ENCODE peak calls at places on chromosomes 13 and 19, in five cellular contexts. One of them, this sample, is unnamed.
A peak's percentile ranks its signal among the peaks of the same experiment; 100 is the strongest.

GRCh38 chr13:67148219-67148583 is 81.9 kb downstream of the PCDH9 start:
- DNase-seq in K562: no peak
- DNase-seq in endothelial cell of umbilical vein: peak; percentile 82
- DNase-seq in A549: no peak
- DNase-seq in HepG2: no peak
- DNase-seq in this sample: no peak

GRCh38 chr19:12052571-12053169 is at the start of gene ZNF878:
- DNase-seq in K562: peak; percentile 82
- DNase-seq in endothelial cell of umbilical vein: peak; percentile 63
- DNase-seq in A549: no peak
- DNase-seq in HepG2: peak; percentile 97
- DNase-seq in this sample: peak; percentile 96

GRCh38 chr19:43704002-43704705 is 11.7 kb upstream of the IRGC start:
- DNase-seq in K562: no peak
- DNase-seq in endothelial cell of umbilical vein: no peak
- DNase-seq in A549: peak; percentile 66
- DNase-seq in HepG2: peak; percentile 61
- DNase-seq in this sample: no peak

GRCh38 chr13:64278493-64278892 is 2862.8 kb upstream of the PCDH20 start:
- DNase-seq in K562: no peak
- DNase-seq in endothelial cell of umbilical vein: peak; percentile 67
- DNase-seq in A549: no peak
- DNase-seq in HepG2: no peak
- DNase-seq in this sample: no peak

GRCh38 chr13:20901668-20902437 is 693 bp downstream of the XPO4 start:
- DNase-seq in K562: peak; percentile 16
- DNase-seq in endothelial cell of umbilical vein: peak; percentile 40
- DNase-seq in A549: peak; percentile 42
- DNase-seq in HepG2: peak; percentile 54
- DNase-seq in this sample: peak; percentile 86

GRCh38 chr13:29193083-29193482 is 372.9 kb downstream of the MTUS2 start:
- DNase-seq in K562: no peak
- DNase-seq in endothelial cell of umbilical vein: no peak
- DNase-seq in A549: no peak
- DNase-seq in HepG2: no peak
- DNase-seq in this sample: no peak

GRCh38 chr19:52602931-52603330 is 32.8 kb downstream of the ZNF701 start:
- DNase-seq in K562: no peak
- DNase-seq in endothelial cell of umbilical vein: no peak
- DNase-seq in A549: no peak
- DNase-seq in HepG2: no peak
- DNase-seq in this sample: no peak

GRCh38 chr13:25453966-25454365 is 82.2 kb downstream of the ATP8A2 start:
- DNase-seq in K562: no peak
- DNase-seq in endothelial cell of umbilical vein: no peak
- DNase-seq in A549: no peak
- DNase-seq in HepG2: no peak
- DNase-seq in this sample: no peak

GRCh38 chr19:13920940-13921744 is 15.1 kb downstream of the CC2D1A start:
- DNase-seq in K562: peak; percentile 78
- DNase-seq in endothelial cell of umbilical vein: peak; percentile 34
- DNase-seq in A549: peak; percentile 76
- DNase-seq in HepG2: peak; percentile 57
- DNase-seq in this sample: peak; percentile 80

GRCh38 chr19:56683119-56683518 is 11.6 kb upstream of the ZNF835 start:
- DNase-seq in K562: no peak
- DNase-seq in endothelial cell of umbilical vein: no peak
- DNase-seq in A549: no peak
- DNase-seq in HepG2: no peak
- DNase-seq in this sample: no peak

GRCh38 chr19:55667958-55668357 is 7.1 kb upstream of the EPN1 start:
- DNase-seq in K562: no peak
- DNase-seq in endothelial cell of umbilical vein: no peak
- DNase-seq in A549: no peak
- DNase-seq in HepG2: no peak
- DNase-seq in this sample: no peak
- TF ChIP-seq POLR2A in K562: no peak
- TF ChIP-seq POLR2A in endothelial cell of umbilical vein: no peak
- TF ChIP-seq POLR2A in A549: no peak
- TF ChIP-seq POLR2A in HepG2: peak; percentile 0
- TF ChIP-seq POLR2A in this sample: no peak

GRCh38 chr13:77235456-77236022 is 91.4 kb downstream of the MYCBP2 start:
- DNase-seq in K562: no peak
- DNase-seq in endothelial cell of umbilical vein: no peak
- DNase-seq in A549: no peak
- DNase-seq in HepG2: no peak
- DNase-seq in this sample: no peak

DNA sequence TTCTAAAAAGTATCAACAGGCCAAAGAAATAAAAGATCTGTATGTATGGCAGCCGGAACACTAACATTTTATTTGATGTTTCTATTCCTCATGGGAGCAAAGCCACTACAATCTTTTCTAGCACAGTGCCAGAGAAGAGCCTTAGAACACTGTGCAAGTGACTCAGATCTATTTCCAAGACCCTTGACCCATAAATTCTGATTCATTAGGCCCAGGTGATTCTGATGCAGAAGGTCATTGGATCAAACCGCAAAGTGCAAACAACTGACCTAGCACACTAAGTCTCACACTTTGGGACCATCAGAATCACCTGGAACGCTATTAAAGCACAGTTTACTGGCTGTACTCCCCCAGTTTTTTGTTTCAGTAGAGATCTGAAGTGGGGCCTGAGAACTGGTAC is 87.6 kb downstream of the MYCBP2 start:
- DNase-seq in K562: no peak
- DNase-seq in endothelial cell of umbilical vein: peak; percentile 6
- DNase-seq in A549: no peak
- DNase-seq in HepG2: no peak
- DNase-seq in this sample: no peak
- TF ChIP-seq MYC in K562: no peak
- TF ChIP-seq MYC in endothelial cell of umbilical vein: no peak
- TF ChIP-seq MYC in A549: no peak
- TF ChIP-seq MYC in HepG2: no peak
- TF ChIP-seq MYC in this sample: no peak

GRCh38 chr13:109572389-109572788 is 214.0 kb downstream of the IRS2 start:
- DNase-seq in K562: no peak
- DNase-seq in endothelial cell of umbilical vein: no peak
- DNase-seq in A549: no peak
- DNase-seq in HepG2: no peak
- DNase-seq in this sample: no peak

GRCh38 chr13:109565877-109566276 is 220.5 kb downstream of the IRS2 start:
- DNase-seq in K562: no peak
- DNase-seq in endothelial cell of umbilical vein: no peak
- DNase-seq in A549: no peak
- DNase-seq in HepG2: no peak
- DNase-seq in this sample: no peak

GRCh38 chr13:109567315-109567714 is 219.1 kb downstream of the IRS2 start:
- DNase-seq in K562: no peak
- DNase-seq in endothelial cell of umbilical vein: no peak
- DNase-seq in A549: no peak
- DNase-seq in HepG2: no peak
- DNase-seq in this sample: no peak

GRCh38 chr13:109569938-109570711 is 216.3 kb downstream of the IRS2 start:
- DNase-seq in K562: no peak
- DNase-seq in endothelial cell of umbilical vein: no peak
- DNase-seq in A549: no peak
- DNase-seq in HepG2: no peak
- DNase-seq in this sample: peak; percentile 19

GRCh38 chr13:109568273-109568900 is 218.0 kb downstream of the IRS2 start:
- DNase-seq in K562: no peak
- DNase-seq in endothelial cell of umbilical vein: no peak
- DNase-seq in A549: no peak
- DNase-seq in HepG2: peak; percentile 7
- DNase-seq in this sample: no peak
- TF ChIP-seq POLR2A in K562: no peak
- TF ChIP-seq POLR2A in endothelial cell of umbilical vein: no peak
- TF ChIP-seq POLR2A in A549: no peak
- TF ChIP-seq POLR2A in HepG2: no peak
- TF ChIP-seq POLR2A in this sample: no peak

GRCh38 chr19:45506991-45507863 is at the start of gene VASP:
- DNase-seq in K562: peak; percentile 69
- DNase-seq in endothelial cell of umbilical vein: peak; percentile 78
- DNase-seq in A549: peak; percentile 94
- DNase-seq in HepG2: peak; percentile 73
- DNase-seq in this sample: peak; percentile 91

GRCh38 chr19:45509692-45510015 is 2.4 kb downstream of the VASP start:
- DNase-seq in K562: no peak
- DNase-seq in endothelial cell of umbilical vein: no peak
- DNase-seq in A549: no peak
- DNase-seq in HepG2: no peak
- DNase-seq in this sample: no peak

GRCh38 chr19:45508931-45509691 is 1.8 kb downstream of the VASP start:
- DNase-seq in K562: peak; percentile 65
- DNase-seq in endothelial cell of umbilical vein: peak; percentile 49
- DNase-seq in A549: peak; percentile 81
- DNase-seq in HepG2: peak; percentile 63
- DNase-seq in this sample: peak; percentile 82

GRCh38 chr19:45508681-45508930 is 1.3 kb downstream of the VASP start:
- DNase-seq in K562: no peak
- DNase-seq in endothelial cell of umbilical vein: no peak
- DNase-seq in A549: no peak
- DNase-seq in HepG2: no peak
- DNase-seq in this sample: no peak

GRCh38 chr19:45507864-45508680 is 793 bp downstream of the VASP start:
- DNase-seq in K562: peak; percentile 57
- DNase-seq in endothelial cell of umbilical vein: peak; percentile 24
- DNase-seq in A549: peak; percentile 71
- DNase-seq in HepG2: no peak
- DNase-seq in this sample: peak; percentile 47
- TF ChIP-seq MYC in K562: no peak
- TF ChIP-seq MYC in endothelial cell of umbilical vein: no peak
- TF ChIP-seq MYC in A549: no peak
- TF ChIP-seq MYC in HepG2: peak; percentile 22
- TF ChIP-seq MYC in this sample: no peak

GRCh38 chr19:7393934-7394508 is 45.3 kb downstream of the ARHGEF18 start:
- DNase-seq in K562: no peak
- DNase-seq in endothelial cell of umbilical vein: no peak
- DNase-seq in A549: no peak
- DNase-seq in HepG2: no peak
- DNase-seq in this sample: no peak

GRCh38 chr19:7395360-7395781 is 46.6 kb downstream of the ARHGEF18 start:
- DNase-seq in K562: no peak
- DNase-seq in endothelial cell of umbilical vein: peak; percentile 26
- DNase-seq in A549: no peak
- DNase-seq in HepG2: no peak
- DNase-seq in this sample: no peak

GRCh38 chr19:7395793-7396192 is 47.1 kb downstream of the ARHGEF18 start:
- DNase-seq in K562: no peak
- DNase-seq in endothelial cell of umbilical vein: no peak
- DNase-seq in A549: no peak
- DNase-seq in HepG2: no peak
- DNase-seq in this sample: no peak

GRCh38 chr19:7393459-7393858 is 44.7 kb downstream of the ARHGEF18 start:
- DNase-seq in K562: no peak
- DNase-seq in endothelial cell of umbilical vein: no peak
- DNase-seq in A549: no peak
- DNase-seq in HepG2: no peak
- DNase-seq in this sample: no peak

DNA sequence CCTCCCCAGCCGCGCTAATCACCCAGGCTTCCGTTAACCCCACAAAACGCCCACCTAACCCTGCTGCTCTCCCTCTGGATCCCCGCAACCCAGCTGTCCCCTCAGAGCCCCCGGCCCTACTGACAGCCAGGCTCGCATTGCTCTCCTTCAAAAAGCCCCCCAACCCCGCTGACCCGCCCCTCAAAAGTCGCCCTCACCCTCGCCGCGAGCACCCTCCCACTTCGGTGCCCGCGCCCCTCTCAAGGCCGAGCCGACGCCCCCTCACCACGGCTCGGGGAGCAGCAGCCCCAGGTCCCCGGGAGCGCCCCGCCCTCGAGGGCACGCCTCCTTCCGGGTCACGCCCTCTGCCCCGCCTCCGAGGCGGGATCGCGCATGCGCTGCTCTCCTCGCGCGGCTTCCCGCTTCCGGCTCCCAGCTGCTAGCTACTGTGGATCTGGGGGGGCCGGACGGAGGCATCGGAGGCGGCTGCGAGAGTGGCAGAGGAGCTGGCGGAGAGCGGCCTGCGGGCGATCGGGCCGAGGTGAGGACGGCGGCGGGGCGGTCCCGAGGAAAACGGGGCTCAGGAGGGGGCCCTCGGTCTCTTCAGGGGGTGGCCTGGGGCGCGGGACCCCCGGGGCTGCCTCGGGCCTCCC is 46.1 kb downstream of the ARHGEF18 start:
- DNase-seq in K562: peak; percentile 98
- DNase-seq in endothelial cell of umbilical vein: peak; percentile 93
- DNase-seq in A549: peak; percentile 84
- DNase-seq in HepG2: peak; percentile 73
- DNase-seq in this sample: peak; percentile 90
- TF ChIP-seq POLR2A in K562: peak; percentile 75
- TF ChIP-seq POLR2A in endothelial cell of umbilical vein: peak; percentile 90
- TF ChIP-seq POLR2A in A549: peak; percentile 65
- TF ChIP-seq POLR2A in HepG2: no peak
- TF ChIP-seq POLR2A in this sample: peak; percentile 57

GRCh38 chr19:51489113-51489512 is 10.8 kb downstream of the CEACAM18 start:
- DNase-seq in K562: no peak
- DNase-seq in endothelial cell of umbilical vein: no peak
- DNase-seq in A549: no peak
- DNase-seq in HepG2: no peak
- DNase-seq in this sample: no peak
- TF ChIP-seq MYC in K562: no peak
- TF ChIP-seq MYC in endothelial cell of umbilical vein: no peak
- TF ChIP-seq MYC in A549: no peak
- TF ChIP-seq MYC in HepG2: no peak
- TF ChIP-seq MYC in this sample: no peak

GRCh38 chr19:48249502-48250014 is 6.2 kb downstream of the CARD8 start:
- DNase-seq in K562: no peak
- DNase-seq in endothelial cell of umbilical vein: peak; percentile 97
- DNase-seq in A549: no peak
- DNase-seq in HepG2: no peak
- DNase-seq in this sample: peak; percentile 100
- TF ChIP-seq POLR2A in K562: no peak
- TF ChIP-seq POLR2A in endothelial cell of umbilical vein: peak; percentile 96
- TF ChIP-seq POLR2A in A549: no peak
- TF ChIP-seq POLR2A in HepG2: no peak
- TF ChIP-seq POLR2A in this sample: peak; percentile 99

DNA sequence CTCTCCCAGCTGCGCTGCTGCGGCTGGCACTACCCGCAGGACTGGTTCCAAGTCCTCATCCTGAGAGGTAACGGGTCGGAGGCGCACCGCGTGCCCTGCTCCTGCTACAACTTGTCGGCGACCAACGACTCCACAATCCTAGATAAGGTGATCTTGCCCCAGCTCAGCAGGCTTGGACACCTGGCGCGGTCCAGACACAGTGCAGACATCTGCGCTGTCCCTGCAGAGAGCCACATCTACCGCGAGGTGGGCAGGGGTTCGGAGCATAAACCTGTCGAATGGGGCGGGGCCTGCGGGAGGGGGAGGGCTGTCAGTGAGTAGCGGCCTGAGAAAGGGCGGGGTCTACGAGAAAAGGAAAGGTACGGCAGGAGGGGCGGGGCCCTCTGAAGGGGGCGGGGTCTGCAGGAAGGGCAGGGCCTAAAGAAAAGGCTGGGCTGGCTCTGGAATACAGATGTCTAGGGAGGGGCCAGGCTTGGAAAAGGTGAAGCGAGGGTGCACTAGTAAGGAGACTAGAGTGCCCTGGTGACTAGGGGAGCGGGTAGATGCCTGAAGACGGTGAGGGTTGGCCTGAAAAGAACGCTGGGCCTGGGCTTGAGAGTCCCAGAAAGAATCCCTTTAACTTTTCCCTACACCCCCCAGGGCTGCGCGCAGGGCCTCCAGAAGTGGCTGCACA is 3.6 kb downstream of the CD37 start:
- DNase-seq in K562: peak; percentile 98
- DNase-seq in endothelial cell of umbilical vein: peak; percentile 52
- DNase-seq in A549: peak; percentile 54
- DNase-seq in HepG2: no peak
- DNase-seq in this sample: no peak
- TF ChIP-seq MYC in K562: no peak
- TF ChIP-seq MYC in endothelial cell of umbilical vein: no peak
- TF ChIP-seq MYC in A549: no peak
- TF ChIP-seq MYC in HepG2: no peak
- TF ChIP-seq MYC in this sample: no peak

This sample was measured in NB4.